ENCODE peak calls at places on chromosomes 2 and 18, in five cellular contexts. O, X, S, C and U are unnamed samples.

GRCh38 chr2:233247744-233248143 is 3.7 kb upstream of the ATG16L1 start:
- DNase-seq in O (peak; percentile 100), X (no peak), C (no peak), S (peak; percentile 23), U (no peak)

GRCh38 chr2:152577611-152578010 is 139.7 kb downstream of the PRPF40A start:
- DNase-seq in C (no peak), O (no peak), X (no peak), S (peak; percentile 42), U (no peak)

GRCh38 chr2:172148246-172148645 is 45.5 kb upstream of the DLX2 start:
- DNase-seq in O (no peak), S (peak; percentile 66), C (no peak), X (no peak), U (no peak)

GRCh38 chr2:121151311-121152109 is 133.5 kb downstream of the TFCP2L1 start:
- DNase-seq in X (no peak), O (peak; percentile 83), C (peak; percentile 38), S (no peak), U (peak; percentile 47)

GRCh38 chr18:51165296-51165695 is 32.2 kb downstream of the MEX3C start:
- DNase-seq in X (no peak), S (no peak), O (no peak), C (no peak), U (no peak)

GRCh38 chr18:23114171-23114881 is 21.0 kb upstream of the CABLES1 start:
- DNase-seq in S (peak; percentile 63), C (no peak), O (no peak), X (no peak), U (peak; percentile 71)

GRCh38 chr2:22375094-22375493 is 1009.9 kb upstream of the KLHL29 start:
- DNase-seq in X (no peak), C (no peak), O (no peak), S (no peak), U (peak; percentile 39)

GRCh38 chr2:113277474-113278072 is 1.1 kb downstream of the PAX8 start:
- DNase-seq in C (peak; percentile 59), X (no peak), O (no peak), S (no peak), U (no peak)

GRCh38 chr2:26344581-26345283 is 1.2 kb upstream of the SELENOI start:
- DNase-seq in O (peak; percentile 81), C (peak; percentile 81), X (no peak), S (peak; percentile 60), U (peak; percentile 29)

GRCh38 chr18:3248670-3249359 is 1.2 kb downstream of the MYL12A start:
- DNase-seq in O (peak; percentile 76), S (peak; percentile 61), X (peak; percentile 9), C (peak; percentile 29), U (peak; percentile 37)